ENCODE peak calls at places on chromosomes 3 and 15, in four cellular contexts. H is DND-41; N is transverse colon; Y is CD8-positive, alpha-beta memory T cell. J is an unnamed sample.

GRCh38 chr15:41698779-41699178 is 38.6 kb downstream of the MGA start:
- DNase-seq in Y (no peak), H (no peak), N (no peak), J (no peak)

GRCh38 chr15:22915866-22916515 is 64.2 kb downstream of the CYFIP1 start:
- DNase-seq in H (no peak), Y (no peak), N (no peak), J (no peak)

GRCh38 chr15:41535529-41535928 is 8.5 kb downstream of the RPAP1 start:
- DNase-seq in Y (no peak), N (no peak), H (no peak), J (no peak)

GRCh38 chr3:10464068-10464434 is 41.3 kb downstream of the ATP2B2 start:
- DNase-seq in H (no peak), N (no peak), Y (no peak), J (no peak)

GRCh38 chr3:186255703-186256331 is 106.2 kb downstream of the DGKG start:
- DNase-seq in Y (no peak), N (peak), H (peak), J (peak)

GRCh38 chr3:184155644-184156521 is 706 bp downstream of the DVL3 start:
- DNase-seq in Y (peak), H (peak), N (peak), J (peak)

GRCh38 chr3:21226086-21226485 is 524.9 kb downstream of the ZNF385D start:
- DNase-seq in N (no peak), Y (no peak), H (no peak), J (no peak)

GRCh38 chr15:68354923-68355322 is 77.0 kb downstream of the ITGA11 start:
- DNase-seq in H (no peak), Y (no peak), N (no peak), J (no peak)

GRCh38 chr15:68640791-68641331 is 62.1 kb downstream of the CORO2B start:
- DNase-seq in Y (no peak), H (no peak), N (no peak), J (no peak)

GRCh38 chr15:99708563-99708962 is 24.7 kb downstream of the LYSMD4 start:
- DNase-seq in Y (no peak), H (no peak), N (peak), J (no peak)

GRCh38 chr15:63498815-63499549 is 5.4 kb upstream of the USP3 start:
- DNase-seq in H (no peak), Y (peak), N (no peak), J (peak)

GRCh38 chr15:63502137-63502801 is 2.1 kb upstream of the USP3 start:
- DNase-seq in N (peak), H (no peak), Y (no peak), J (no peak)

GRCh38 chr15:63501256-63502089 is 2.9 kb upstream of the USP3 start:
- DNase-seq in N (peak), H (no peak), Y (peak), J (no peak)

GRCh38 chr15:63499611-63500010 is 4.8 kb upstream of the USP3 start:
- DNase-seq in Y (no peak), N (no peak), H (no peak), J (no peak)

DNA sequence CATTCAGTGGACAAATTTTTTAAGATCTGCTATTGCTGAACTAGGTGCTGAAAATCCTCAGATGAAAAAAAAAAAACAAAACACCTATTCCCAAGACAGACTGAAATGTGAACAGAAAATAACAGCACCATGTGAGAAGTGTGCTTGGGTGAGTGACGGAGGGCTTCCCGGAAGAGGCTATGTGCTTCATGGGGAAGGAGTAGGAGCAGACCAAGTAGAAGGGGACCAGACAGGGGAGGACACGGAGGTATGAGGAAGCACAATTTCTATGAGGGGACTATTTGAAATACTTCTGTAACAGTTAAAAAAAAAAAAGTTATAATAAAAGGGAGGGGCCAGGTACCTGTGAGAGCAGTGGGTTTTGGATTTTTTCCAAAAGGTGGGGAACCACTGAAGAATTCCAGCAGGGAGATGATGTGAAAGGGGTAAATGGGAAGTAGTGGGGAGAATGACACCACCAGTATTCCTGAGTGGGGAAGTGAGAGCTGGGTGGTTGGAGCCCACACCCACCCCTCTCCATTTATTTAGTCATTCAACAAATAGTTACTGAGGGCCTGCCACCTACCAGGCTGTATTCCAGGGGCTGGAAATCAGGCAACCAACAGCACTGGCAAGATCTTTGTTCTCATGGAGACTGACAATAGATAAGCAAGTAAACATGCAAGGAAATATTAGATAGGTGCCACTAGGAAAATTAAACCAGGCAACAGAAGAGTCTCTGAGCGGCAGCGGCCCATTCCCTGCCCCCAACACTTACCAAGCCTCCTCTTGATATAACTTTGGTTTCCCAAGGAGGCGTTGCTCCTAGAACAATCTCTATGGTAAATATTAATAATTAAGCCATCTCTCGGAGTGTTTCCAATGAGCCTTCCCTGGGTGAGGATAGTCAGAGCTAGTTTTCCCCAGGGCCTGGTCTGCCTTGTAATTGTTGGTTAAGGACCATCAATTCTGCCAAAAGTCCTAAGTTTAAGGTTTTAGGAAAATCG is 3.8 kb upstream of the USP3 start:
- DNase-seq in Y (no peak), H (no peak), N (peak), J (no peak)
- H3K27ac ChIP-seq in Y (no peak), H (no peak), N (peak), J (no peak)

GRCh38 chr3:193869221-193870201 is 266.4 kb upstream of the HES1 start:
- DNase-seq in Y (no peak), H (peak), N (no peak), J (no peak)
- H3K27ac ChIP-seq in Y (no peak), H (no peak), N (no peak), J (no peak)

GRCh38 chr3:45212095-45212468 is 14.0 kb downstream of the TMEM158 start:
- DNase-seq in H (no peak), N (no peak), Y (no peak), J (peak)
- H3K27ac ChIP-seq in H (no peak), N (no peak), Y (no peak), J (peak)

DNA sequence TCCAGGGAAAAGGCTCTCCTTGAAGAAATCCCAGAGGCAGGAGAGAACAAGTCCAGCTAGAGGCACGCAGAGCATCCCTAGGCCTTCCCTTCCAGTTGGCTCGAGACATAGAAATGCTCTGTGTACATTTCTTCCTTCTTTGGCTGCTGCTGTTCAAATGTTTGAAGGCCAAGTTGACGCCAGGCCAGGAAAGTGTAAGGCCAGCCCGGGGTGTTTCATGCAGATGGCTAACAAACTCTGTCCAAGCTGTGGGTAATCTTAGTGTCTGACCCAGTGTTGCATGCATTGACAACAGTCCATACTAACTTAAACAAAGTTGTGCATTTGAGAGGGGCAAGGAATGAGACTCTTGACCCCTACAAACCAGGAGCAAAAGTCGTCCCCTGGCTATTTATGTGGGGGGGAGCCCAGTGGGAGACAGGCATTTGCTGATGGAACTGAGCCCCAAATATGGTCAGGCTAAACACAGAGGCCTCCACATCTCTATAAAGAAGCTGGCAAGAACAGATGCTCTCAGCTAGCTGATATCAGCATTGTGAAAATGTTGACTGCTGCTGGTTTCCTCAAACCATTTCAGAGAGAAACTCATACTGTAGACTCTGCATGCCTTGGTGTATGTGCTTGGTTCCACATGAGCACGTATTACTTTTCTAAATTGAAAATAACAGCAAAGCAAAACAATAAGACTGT is 139.5 kb downstream of the ADAMTS9 start:
- DNase-seq in N (peak), H (no peak), Y (no peak), J (no peak)
- H3K27ac ChIP-seq in N (peak), H (no peak), Y (no peak), J (no peak)

DNA sequence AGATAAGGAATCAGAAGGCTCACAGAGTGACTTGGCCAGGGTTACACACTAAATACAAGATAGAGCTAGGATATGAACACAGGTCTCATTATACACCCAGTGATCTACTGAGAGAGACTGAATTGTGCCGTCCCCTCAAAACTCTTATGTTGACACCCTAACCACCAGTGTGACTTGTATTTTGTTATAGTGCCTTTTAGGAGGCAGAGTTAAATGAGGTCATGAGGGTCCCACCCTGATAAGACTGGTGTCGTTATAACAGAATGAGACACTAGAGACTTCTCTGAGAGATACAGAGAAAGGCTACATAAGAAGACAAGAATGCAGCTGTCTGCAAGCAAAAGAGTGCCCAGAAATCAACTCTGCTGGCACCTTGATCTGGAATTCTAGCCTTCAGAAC is 12.6 kb downstream of the KPNA1 start:
- DNase-seq in Y (no peak), H (no peak), N (no peak), J (no peak)
- H3K27ac ChIP-seq in Y (no peak), H (no peak), N (no peak), J (no peak)

DNA sequence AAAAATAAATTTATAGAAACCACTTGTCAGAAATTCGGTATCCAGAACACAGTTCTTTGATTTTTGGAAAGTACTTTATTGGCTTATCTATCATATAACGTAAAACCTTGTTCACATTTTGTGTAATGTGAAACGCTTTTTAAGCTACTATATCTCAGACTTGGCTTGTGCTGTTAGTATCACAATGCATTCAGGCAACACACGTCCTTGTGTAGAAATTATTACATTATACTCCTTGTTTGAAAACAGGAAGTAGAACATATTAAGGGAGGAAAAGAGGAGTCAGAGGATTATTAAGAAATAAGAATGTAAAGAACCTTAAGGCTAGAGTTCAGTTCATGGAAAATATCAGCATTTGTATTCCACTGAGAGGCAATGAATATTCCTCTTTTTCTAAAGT is 1.6 kb downstream of the DNAJC13 start:
- DNase-seq in Y (no peak), H (no peak), N (no peak), J (peak)
- H3K27ac ChIP-seq in Y (no peak), H (peak), N (peak), J (peak)

GRCh38 chr15:92733090-92733933 is 77.7 kb upstream of the FAM174B start:
- DNase-seq in N (no peak), H (no peak), Y (no peak), J (peak)
- H3K27ac ChIP-seq in N (peak), H (no peak), Y (no peak), J (no peak)

DNA sequence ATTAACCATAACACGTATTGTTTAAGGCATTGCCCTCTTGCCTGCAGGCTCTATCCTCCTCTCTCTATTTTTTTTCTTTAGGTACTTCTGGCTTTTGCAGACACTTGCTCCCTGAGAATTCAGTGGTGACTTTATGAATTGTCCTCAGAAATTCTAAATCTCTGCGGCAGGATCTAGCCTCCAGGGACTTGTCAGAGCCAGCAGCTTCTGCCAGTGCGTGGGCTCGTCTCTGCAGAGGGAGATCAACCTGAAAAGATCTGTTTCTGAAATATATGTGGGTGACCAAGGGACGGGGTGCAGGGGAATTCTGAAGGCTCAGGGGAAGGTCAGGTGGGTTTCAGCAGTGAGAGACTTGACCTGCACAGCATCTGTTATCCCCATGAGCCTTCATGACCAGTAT is 326.1 kb upstream of the LRRFIP2 start:
- DNase-seq in Y (no peak), H (no peak), N (no peak), J (no peak)
- H3K27ac ChIP-seq in Y (no peak), H (no peak), N (no peak), J (no peak)

GRCh38 chr3:133505813-133506212 is 67.7 kb upstream of the CDV3 start:
- DNase-seq in H (no peak), Y (no peak), N (no peak), J (no peak)
- H3K27ac ChIP-seq in H (no peak), Y (no peak), N (peak), J (no peak)

GRCh38 chr3:123650101-123650500 is 65.2 kb upstream of the HACD2 start:
- DNase-seq in N (no peak), H (no peak), Y (no peak), J (no peak)
- H3K27ac ChIP-seq in N (no peak), H (no peak), Y (no peak), J (no peak)